ENCODE peak calls at places on chromosomes 4 and X, in nine cellular contexts. W, D, N, L, X, S, Y, E and O are unnamed samples.

GRCh38 chr4:161803171-161803570 is 360.6 kb downstream of the FSTL5 start:
- DNase-seq in D (no peak), N (no peak), Y (no peak), W (no peak), S (no peak), L (no peak), E (no peak), X (no peak), O (no peak)

GRCh38 chr4:46503739-46504138 is 113.8 kb upstream of the GABRA2 start:
- DNase-seq in N (no peak), W (no peak), L (no peak), S (no peak), Y (no peak), E (no peak), D (no peak), X (no peak), O (no peak)

GRCh38 chrX:94058728-94059382 is 384.8 kb downstream of the FAM133A start:
- DNase-seq in X (peak; percentile 46), E (no peak), W (peak; percentile 15), S (no peak), Y (no peak), D (peak; percentile 11), L (no peak), N (peak; percentile 4), O (no peak)

GRCh38 chr4:30790123-30790522 is 70.0 kb downstream of the PCDH7 start:
- DNase-seq in D (no peak), Y (no peak), W (no peak), E (no peak), X (no peak), N (no peak), S (no peak), L (no peak), O (no peak)

GRCh38 chrX:8783100-8784098 is 17.8 kb downstream of the FAM9A start:
- DNase-seq in L (no peak), Y (no peak), E (no peak), W (no peak), S (no peak), N (no peak), X (no peak), D (no peak), O (no peak)

GRCh38 chrX:40080896-40081678 is 16.7 kb downstream of the BCOR start:
- DNase-seq in S (no peak), D (no peak), L (no peak), Y (no peak), W (no peak), X (no peak), E (no peak), N (no peak), O (no peak)

GRCh38 chr4:7414736-7415510 is 19.8 kb downstream of the PSAPL1 start:
- DNase-seq in W (no peak), N (no peak), X (no peak), L (no peak), Y (no peak), S (peak; percentile 3), E (no peak), D (no peak), O (no peak)

GRCh38 chrX:31232506-31232905 is 160.7 kb upstream of the FTHL17 start:
- DNase-seq in L (no peak), D (no peak), W (no peak), X (peak; percentile 86), N (no peak), E (no peak), Y (no peak), S (no peak), O (no peak)

GRCh38 chr4:143700060-143700419 is 435 bp downstream of the FREM3 start:
- DNase-seq in W (no peak), L (no peak), D (no peak), Y (no peak), X (peak; percentile 17), S (no peak), N (no peak), E (no peak), O (peak; percentile 11)

GRCh38 chrX:120021927-120022326 is 55.6 kb downstream of the RHOXF2B start:
- DNase-seq in X (no peak), Y (no peak), N (no peak), D (no peak), E (no peak), L (no peak), S (no peak), W (no peak), O (no peak)

GRCh38 chr4:151581575-151581974 is 172.6 kb downstream of the FHIP1A start:
- DNase-seq in E (no peak), D (no peak), W (no peak), X (peak; percentile 58), L (no peak), N (no peak), S (no peak), Y (no peak), O (no peak)

GRCh38 chr4:31442236-31442635 is 722.1 kb downstream of the PCDH7 start:
- DNase-seq in E (no peak), Y (no peak), S (no peak), N (no peak), L (no peak), D (no peak), X (no peak), W (no peak), O (no peak)

GRCh38 chr4:14929669-14930068 is 72.6 kb upstream of the CPEB2 start:
- DNase-seq in W (no peak), D (no peak), N (no peak), E (no peak), X (no peak), Y (no peak), S (no peak), L (no peak), O (no peak)

GRCh38 chrX:123121241-123121640 is 62.8 kb upstream of the GRIA3 start:
- DNase-seq in W (peak; percentile 28), X (no peak), L (no peak), S (no peak), Y (no peak), E (no peak), N (no peak), D (no peak), O (no peak)

GRCh38 chr4:156781852-156782251 is 189.7 kb downstream of the PDGFC start:
- DNase-seq in Y (no peak), N (no peak), E (no peak), X (no peak), D (no peak), L (no peak), S (no peak), W (peak; percentile 34), O (no peak)

GRCh38 chr4:146255463-146255862 is 41.1 kb downstream of the REELD1 start:
- DNase-seq in W (peak; percentile 38), D (no peak), L (no peak), N (no peak), X (no peak), E (no peak), S (no peak), Y (no peak), O (no peak)

GRCh38 chr4:3686746-3687145 is 79.4 kb upstream of the ADRA2C start:
- DNase-seq in X (no peak), N (no peak), Y (no peak), E (no peak), S (no peak), L (no peak), D (no peak), W (no peak), O (no peak)

GRCh38 chr4:39699676-39700409 is 1.9 kb downstream of the UBE2K start:
- DNase-seq in D (no peak), S (no peak), Y (no peak), X (no peak), E (no peak), W (no peak), N (no peak), L (no peak), O (no peak)

GRCh38 chr4:186104895-186105720 is 604 bp downstream of the FAM149A start:
- DNase-seq in E (no peak), N (no peak), Y (no peak), X (no peak), S (peak; percentile 34), L (no peak), W (peak; percentile 16), D (no peak), O (no peak)